ENCODE peak calls at places on chromosomes 12 and 14, in ten cellular contexts. One of them, this sample, is unnamed.

GRCh38 chr12:3202734-3203446 is 125.7 kb downstream of the TSPAN9 start:
- DNase-seq in ACHN: peak; percentile 64
- DNase-seq in GM20000: peak; percentile 82
- DNase-seq in AG04450: no peak
- DNase-seq in H7: peak; percentile 93
- DNase-seq in small intestine: peak; percentile 37
- DNase-seq in stimulated activated CD8-positive, alpha-beta memory T cell treated with anti-CD3 and anti-CD28 coated beads, Interleukin-15, amount 100 ng/mL, for 1 hour: peak; percentile 33
- DNase-seq in endothelial cell: peak; percentile 80
- DNase-seq in dermis blood vessel endothelial cell: peak; percentile 71
- DNase-seq in activated CD4-positive, alpha-beta T cell treated with anti-CD3 and anti-CD28 coated beads, Interleukin-2, amount 50 U/mL, for 1 hour: peak; percentile 56
- DNase-seq in this sample: peak; percentile 52

GRCh38 chr14:99174081-99174851 is 97.7 kb downstream of the BCL11B start:
- DNase-seq in ACHN: no peak
- DNase-seq in GM20000: no peak
- DNase-seq in AG04450: no peak
- DNase-seq in H7: peak; percentile 85
- DNase-seq in small intestine: no peak
- DNase-seq in stimulated activated CD8-positive, alpha-beta memory T cell treated with anti-CD3 and anti-CD28 coated beads, Interleukin-15, amount 100 ng/mL, for 1 hour: no peak
- DNase-seq in endothelial cell: no peak
- DNase-seq in dermis blood vessel endothelial cell: no peak
- DNase-seq in activated CD4-positive, alpha-beta T cell treated with anti-CD3 and anti-CD28 coated beads, Interleukin-2, amount 50 U/mL, for 1 hour: no peak
- DNase-seq in this sample: no peak

GRCh38 chr14:36524874-36525745 is 5.1 kb upstream of the NKX2-1 start:
- DNase-seq in ACHN: peak; percentile 14
- DNase-seq in GM20000: peak; percentile 22
- DNase-seq in AG04450: no peak
- DNase-seq in H7: peak; percentile 88
- DNase-seq in small intestine: no peak
- DNase-seq in stimulated activated CD8-positive, alpha-beta memory T cell treated with anti-CD3 and anti-CD28 coated beads, Interleukin-15, amount 100 ng/mL, for 1 hour: no peak
- DNase-seq in endothelial cell: peak; percentile 87
- DNase-seq in dermis blood vessel endothelial cell: peak; percentile 28
- DNase-seq in activated CD4-positive, alpha-beta T cell treated with anti-CD3 and anti-CD28 coated beads, Interleukin-2, amount 50 U/mL, for 1 hour: no peak
- DNase-seq in this sample: peak; percentile 34

GRCh38 chr12:19498099-19498498 is 58.8 kb downstream of the AEBP2 start:
- DNase-seq in ACHN: no peak
- DNase-seq in GM20000: no peak
- DNase-seq in AG04450: no peak
- DNase-seq in H7: no peak
- DNase-seq in small intestine: no peak
- DNase-seq in stimulated activated CD8-positive, alpha-beta memory T cell treated with anti-CD3 and anti-CD28 coated beads, Interleukin-15, amount 100 ng/mL, for 1 hour: no peak
- DNase-seq in endothelial cell: no peak
- DNase-seq in dermis blood vessel endothelial cell: no peak
- DNase-seq in activated CD4-positive, alpha-beta T cell treated with anti-CD3 and anti-CD28 coated beads, Interleukin-2, amount 50 U/mL, for 1 hour: no peak
- DNase-seq in this sample: no peak

GRCh38 chr12:71128191-71128590 is 29.6 kb downstream of the TSPAN8 start:
- DNase-seq in ACHN: peak; percentile 53
- DNase-seq in GM20000: no peak
- DNase-seq in AG04450: no peak
- DNase-seq in H7: no peak
- DNase-seq in small intestine: no peak
- DNase-seq in stimulated activated CD8-positive, alpha-beta memory T cell treated with anti-CD3 and anti-CD28 coated beads, Interleukin-15, amount 100 ng/mL, for 1 hour: no peak
- DNase-seq in endothelial cell: no peak
- DNase-seq in dermis blood vessel endothelial cell: no peak
- DNase-seq in activated CD4-positive, alpha-beta T cell treated with anti-CD3 and anti-CD28 coated beads, Interleukin-2, amount 50 U/mL, for 1 hour: no peak
- DNase-seq in this sample: no peak

GRCh38 chr12:42360747-42361403 is 34.9 kb downstream of the PPHLN1 start:
- DNase-seq in ACHN: no peak
- DNase-seq in GM20000: peak; percentile 33
- DNase-seq in AG04450: no peak
- DNase-seq in H7: no peak
- DNase-seq in small intestine: no peak
- DNase-seq in stimulated activated CD8-positive, alpha-beta memory T cell treated with anti-CD3 and anti-CD28 coated beads, Interleukin-15, amount 100 ng/mL, for 1 hour: no peak
- DNase-seq in endothelial cell: no peak
- DNase-seq in dermis blood vessel endothelial cell: peak; percentile 25
- DNase-seq in activated CD4-positive, alpha-beta T cell treated with anti-CD3 and anti-CD28 coated beads, Interleukin-2, amount 50 U/mL, for 1 hour: no peak
- DNase-seq in this sample: no peak

GRCh38 chr12:104750061-104750460 is 208.0 kb downstream of the SLC41A2 start:
- DNase-seq in ACHN: no peak
- DNase-seq in GM20000: peak; percentile 36
- DNase-seq in AG04450: peak; percentile 48
- DNase-seq in H7: peak; percentile 11
- DNase-seq in small intestine: no peak
- DNase-seq in stimulated activated CD8-positive, alpha-beta memory T cell treated with anti-CD3 and anti-CD28 coated beads, Interleukin-15, amount 100 ng/mL, for 1 hour: no peak
- DNase-seq in endothelial cell: no peak
- DNase-seq in dermis blood vessel endothelial cell: peak; percentile 45
- DNase-seq in activated CD4-positive, alpha-beta T cell treated with anti-CD3 and anti-CD28 coated beads, Interleukin-2, amount 50 U/mL, for 1 hour: no peak
- DNase-seq in this sample: peak; percentile 42

GRCh38 chr14:59424707-59425106 is 40.5 kb downstream of the GPR135 start:
- DNase-seq in ACHN: no peak
- DNase-seq in GM20000: no peak
- DNase-seq in AG04450: no peak
- DNase-seq in H7: no peak
- DNase-seq in small intestine: no peak
- DNase-seq in stimulated activated CD8-positive, alpha-beta memory T cell treated with anti-CD3 and anti-CD28 coated beads, Interleukin-15, amount 100 ng/mL, for 1 hour: no peak
- DNase-seq in endothelial cell: no peak
- DNase-seq in dermis blood vessel endothelial cell: no peak
- DNase-seq in activated CD4-positive, alpha-beta T cell treated with anti-CD3 and anti-CD28 coated beads, Interleukin-2, amount 50 U/mL, for 1 hour: no peak
- DNase-seq in this sample: no peak

GRCh38 chr12:122086641-122087285 is 8.2 kb downstream of the MLXIP start:
- DNase-seq in ACHN: no peak
- DNase-seq in GM20000: no peak
- DNase-seq in AG04450: no peak
- DNase-seq in H7: no peak
- DNase-seq in small intestine: no peak
- DNase-seq in stimulated activated CD8-positive, alpha-beta memory T cell treated with anti-CD3 and anti-CD28 coated beads, Interleukin-15, amount 100 ng/mL, for 1 hour: no peak
- DNase-seq in endothelial cell: no peak
- DNase-seq in dermis blood vessel endothelial cell: no peak
- DNase-seq in activated CD4-positive, alpha-beta T cell treated with anti-CD3 and anti-CD28 coated beads, Interleukin-2, amount 50 U/mL, for 1 hour: no peak
- DNase-seq in this sample: no peak

GRCh38 chr14:75461755-75462349 is 34.0 kb downstream of the JDP2 start:
- DNase-seq in ACHN: no peak
- DNase-seq in GM20000: no peak
- DNase-seq in AG04450: no peak
- DNase-seq in H7: no peak
- DNase-seq in small intestine: no peak
- DNase-seq in stimulated activated CD8-positive, alpha-beta memory T cell treated with anti-CD3 and anti-CD28 coated beads, Interleukin-15, amount 100 ng/mL, for 1 hour: no peak
- DNase-seq in endothelial cell: no peak
- DNase-seq in dermis blood vessel endothelial cell: no peak
- DNase-seq in activated CD4-positive, alpha-beta T cell treated with anti-CD3 and anti-CD28 coated beads, Interleukin-2, amount 50 U/mL, for 1 hour: no peak
- DNase-seq in this sample: no peak

GRCh38 chr14:68695326-68695768 is 97.5 kb downstream of the ZFP36L1 start:
- DNase-seq in ACHN: peak; percentile 94
- DNase-seq in GM20000: peak; percentile 88
- DNase-seq in AG04450: peak; percentile 98
- DNase-seq in H7: no peak
- DNase-seq in small intestine: no peak
- DNase-seq in stimulated activated CD8-positive, alpha-beta memory T cell treated with anti-CD3 and anti-CD28 coated beads, Interleukin-15, amount 100 ng/mL, for 1 hour: no peak
- DNase-seq in endothelial cell: no peak
- DNase-seq in dermis blood vessel endothelial cell: peak; percentile 98
- DNase-seq in activated CD4-positive, alpha-beta T cell treated with anti-CD3 and anti-CD28 coated beads, Interleukin-2, amount 50 U/mL, for 1 hour: no peak
- DNase-seq in this sample: no peak

GRCh38 chr12:94560416-94561221 is 89.7 kb downstream of the TMCC3 start:
- DNase-seq in ACHN: peak; percentile 91
- DNase-seq in GM20000: peak; percentile 56
- DNase-seq in AG04450: no peak
- DNase-seq in H7: peak; percentile 85
- DNase-seq in small intestine: peak; percentile 49
- DNase-seq in stimulated activated CD8-positive, alpha-beta memory T cell treated with anti-CD3 and anti-CD28 coated beads, Interleukin-15, amount 100 ng/mL, for 1 hour: no peak
- DNase-seq in endothelial cell: no peak
- DNase-seq in dermis blood vessel endothelial cell: peak; percentile 80
- DNase-seq in activated CD4-positive, alpha-beta T cell treated with anti-CD3 and anti-CD28 coated beads, Interleukin-2, amount 50 U/mL, for 1 hour: no peak
- DNase-seq in this sample: no peak

GRCh38 chr12:1204581-1205121 is 213.6 kb downstream of the ERC1 start:
- DNase-seq in ACHN: peak; percentile 46
- DNase-seq in GM20000: peak; percentile 39
- DNase-seq in AG04450: no peak
- DNase-seq in H7: no peak
- DNase-seq in small intestine: no peak
- DNase-seq in stimulated activated CD8-positive, alpha-beta memory T cell treated with anti-CD3 and anti-CD28 coated beads, Interleukin-15, amount 100 ng/mL, for 1 hour: no peak
- DNase-seq in endothelial cell: no peak
- DNase-seq in dermis blood vessel endothelial cell: peak; percentile 44
- DNase-seq in activated CD4-positive, alpha-beta T cell treated with anti-CD3 and anti-CD28 coated beads, Interleukin-2, amount 50 U/mL, for 1 hour: no peak
- DNase-seq in this sample: no peak

GRCh38 chr12:10722905-10723866 is at the start of gene YBX3:
- DNase-seq in ACHN: peak; percentile 94
- DNase-seq in GM20000: peak; percentile 87
- DNase-seq in AG04450: peak; percentile 41
- DNase-seq in H7: peak; percentile 90
- DNase-seq in small intestine: peak; percentile 77
- DNase-seq in stimulated activated CD8-positive, alpha-beta memory T cell treated with anti-CD3 and anti-CD28 coated beads, Interleukin-15, amount 100 ng/mL, for 1 hour: peak; percentile 9
- DNase-seq in endothelial cell: peak; percentile 75
- DNase-seq in dermis blood vessel endothelial cell: peak; percentile 88
- DNase-seq in activated CD4-positive, alpha-beta T cell treated with anti-CD3 and anti-CD28 coated beads, Interleukin-2, amount 50 U/mL, for 1 hour: peak; percentile 13
- DNase-seq in this sample: peak; percentile 92

GRCh38 chr14:26966942-26967341 is 369.1 kb upstream of the NOVA1 start:
- DNase-seq in ACHN: peak; percentile 0
- DNase-seq in GM20000: no peak
- DNase-seq in AG04450: no peak
- DNase-seq in H7: peak; percentile 8
- DNase-seq in small intestine: peak; percentile 44
- DNase-seq in stimulated activated CD8-positive, alpha-beta memory T cell treated with anti-CD3 and anti-CD28 coated beads, Interleukin-15, amount 100 ng/mL, for 1 hour: no peak
- DNase-seq in endothelial cell: no peak
- DNase-seq in dermis blood vessel endothelial cell: no peak
- DNase-seq in activated CD4-positive, alpha-beta T cell treated with anti-CD3 and anti-CD28 coated beads, Interleukin-2, amount 50 U/mL, for 1 hour: no peak
- DNase-seq in this sample: no peak

GRCh38 chr14:85564841-85565527 is 35.0 kb downstream of the FLRT2 start:
- DNase-seq in ACHN: no peak
- DNase-seq in GM20000: no peak
- DNase-seq in AG04450: no peak
- DNase-seq in H7: no peak
- DNase-seq in small intestine: no peak
- DNase-seq in stimulated activated CD8-positive, alpha-beta memory T cell treated with anti-CD3 and anti-CD28 coated beads, Interleukin-15, amount 100 ng/mL, for 1 hour: no peak
- DNase-seq in endothelial cell: no peak
- DNase-seq in dermis blood vessel endothelial cell: no peak
- DNase-seq in activated CD4-positive, alpha-beta T cell treated with anti-CD3 and anti-CD28 coated beads, Interleukin-2, amount 50 U/mL, for 1 hour: no peak
- DNase-seq in this sample: no peak

GRCh38 chr12:64634508-64635092 is 24.3 kb downstream of the RASSF3 start:
- DNase-seq in ACHN: no peak
- DNase-seq in GM20000: no peak
- DNase-seq in AG04450: no peak
- DNase-seq in H7: no peak
- DNase-seq in small intestine: no peak
- DNase-seq in stimulated activated CD8-positive, alpha-beta memory T cell treated with anti-CD3 and anti-CD28 coated beads, Interleukin-15, amount 100 ng/mL, for 1 hour: no peak
- DNase-seq in endothelial cell: no peak
- DNase-seq in dermis blood vessel endothelial cell: no peak
- DNase-seq in activated CD4-positive, alpha-beta T cell treated with anti-CD3 and anti-CD28 coated beads, Interleukin-2, amount 50 U/mL, for 1 hour: no peak
- DNase-seq in this sample: no peak

GRCh38 chr14:25121342-25122129 is 71.6 kb upstream of the STXBP6 start:
- DNase-seq in ACHN: no peak
- DNase-seq in GM20000: no peak
- DNase-seq in AG04450: no peak
- DNase-seq in H7: no peak
- DNase-seq in small intestine: no peak
- DNase-seq in stimulated activated CD8-positive, alpha-beta memory T cell treated with anti-CD3 and anti-CD28 coated beads, Interleukin-15, amount 100 ng/mL, for 1 hour: no peak
- DNase-seq in endothelial cell: no peak
- DNase-seq in dermis blood vessel endothelial cell: no peak
- DNase-seq in activated CD4-positive, alpha-beta T cell treated with anti-CD3 and anti-CD28 coated beads, Interleukin-2, amount 50 U/mL, for 1 hour: no peak
- DNase-seq in this sample: no peak

This sample was measured in HT-29.